ENCODE peak calls at places on chromosomes 16 and 17, in seven cellular contexts. One of them, this sample, is unnamed.

GRCh38 chr16:9836118-9836736 is 346.0 kb downstream of the GRIN2A start:
- DNase-seq in stimulated activated CD4-positive, alpha-beta T cell treated with anti-CD3 and anti-CD28 coated beads, Interleukin-12 subunit alpha, Interleukin-12 subunit beta, amount 100 ng/mL, for 4 hours: no peak
- DNase-seq in NCI-H748 treated with DMSO at 0.1 percent for 48 hours: no peak
- DNase-seq in activated T-helper 1 cell treated with anti-CD3 and anti-CD28 coated beads, Interleukin-2, amount 50 U/mL, for 16 hours: no peak
- DNase-seq in activated naive CD4-positive, alpha-beta T cell treated with Interleukin-2 at 50 U/mL for 16 hours: no peak
- DNase-seq in AML-193: peak
- DNase-seq in brain microvascular endothelial cell: peak
- DNase-seq in this sample: no peak

GRCh38 chr16:67150833-67151396 is at the start of gene B3GNT9:
- DNase-seq in activated T-helper 1 cell treated with anti-CD3 and anti-CD28 coated beads, Interleukin-2, amount 50 U/mL, for 16 hours: no peak
- DNase-seq in NCI-H748 treated with DMSO at 0.1 percent for 48 hours: no peak
- DNase-seq in stimulated activated CD4-positive, alpha-beta T cell treated with anti-CD3 and anti-CD28 coated beads, Interleukin-12 subunit alpha, Interleukin-12 subunit beta, amount 100 ng/mL, for 4 hours: no peak
- DNase-seq in brain microvascular endothelial cell: peak
- DNase-seq in AML-193: no peak
- DNase-seq in activated naive CD4-positive, alpha-beta T cell treated with Interleukin-2 at 50 U/mL for 16 hours: peak
- DNase-seq in this sample: no peak

GRCh38 chr16:22614271-22614947 is 103.7 kb downstream of the NPIPB5 start:
- DNase-seq in stimulated activated CD4-positive, alpha-beta T cell treated with anti-CD3 and anti-CD28 coated beads, Interleukin-12 subunit alpha, Interleukin-12 subunit beta, amount 100 ng/mL, for 4 hours: no peak
- DNase-seq in NCI-H748 treated with DMSO at 0.1 percent for 48 hours: no peak
- DNase-seq in brain microvascular endothelial cell: peak
- DNase-seq in activated naive CD4-positive, alpha-beta T cell treated with Interleukin-2 at 50 U/mL for 16 hours: no peak
- DNase-seq in activated T-helper 1 cell treated with anti-CD3 and anti-CD28 coated beads, Interleukin-2, amount 50 U/mL, for 16 hours: no peak
- DNase-seq in AML-193: no peak
- DNase-seq in this sample: no peak

GRCh38 chr17:16936536-16937310 is 35.2 kb downstream of the TNFRSF13B start:
- DNase-seq in AML-193: no peak
- DNase-seq in activated naive CD4-positive, alpha-beta T cell treated with Interleukin-2 at 50 U/mL for 16 hours: no peak
- DNase-seq in NCI-H748 treated with DMSO at 0.1 percent for 48 hours: no peak
- DNase-seq in stimulated activated CD4-positive, alpha-beta T cell treated with anti-CD3 and anti-CD28 coated beads, Interleukin-12 subunit alpha, Interleukin-12 subunit beta, amount 100 ng/mL, for 4 hours: no peak
- DNase-seq in brain microvascular endothelial cell: no peak
- DNase-seq in activated T-helper 1 cell treated with anti-CD3 and anti-CD28 coated beads, Interleukin-2, amount 50 U/mL, for 16 hours: no peak
- DNase-seq in this sample: no peak

GRCh38 chr17:81076097-81076754 is 41.3 kb downstream of the BAIAP2 start:
- DNase-seq in brain microvascular endothelial cell: no peak
- DNase-seq in NCI-H748 treated with DMSO at 0.1 percent for 48 hours: no peak
- DNase-seq in AML-193: no peak
- DNase-seq in stimulated activated CD4-positive, alpha-beta T cell treated with anti-CD3 and anti-CD28 coated beads, Interleukin-12 subunit alpha, Interleukin-12 subunit beta, amount 100 ng/mL, for 4 hours: no peak
- DNase-seq in activated T-helper 1 cell treated with anti-CD3 and anti-CD28 coated beads, Interleukin-2, amount 50 U/mL, for 16 hours: no peak
- DNase-seq in activated naive CD4-positive, alpha-beta T cell treated with Interleukin-2 at 50 U/mL for 16 hours: no peak
- DNase-seq in this sample: no peak

GRCh38 chr16:21283521-21284289 is 5.6 kb upstream of the CRYM start:
- DNase-seq in activated naive CD4-positive, alpha-beta T cell treated with Interleukin-2 at 50 U/mL for 16 hours: no peak
- DNase-seq in NCI-H748 treated with DMSO at 0.1 percent for 48 hours: peak
- DNase-seq in activated T-helper 1 cell treated with anti-CD3 and anti-CD28 coated beads, Interleukin-2, amount 50 U/mL, for 16 hours: no peak
- DNase-seq in stimulated activated CD4-positive, alpha-beta T cell treated with anti-CD3 and anti-CD28 coated beads, Interleukin-12 subunit alpha, Interleukin-12 subunit beta, amount 100 ng/mL, for 4 hours: no peak
- DNase-seq in brain microvascular endothelial cell: peak
- DNase-seq in AML-193: no peak
- DNase-seq in this sample: no peak

GRCh38 chr17:40909351-40909750 is 24.3 kb upstream of the KRT20 start:
- DNase-seq in NCI-H748 treated with DMSO at 0.1 percent for 48 hours: peak
- DNase-seq in AML-193: peak
- DNase-seq in activated naive CD4-positive, alpha-beta T cell treated with Interleukin-2 at 50 U/mL for 16 hours: peak
- DNase-seq in stimulated activated CD4-positive, alpha-beta T cell treated with anti-CD3 and anti-CD28 coated beads, Interleukin-12 subunit alpha, Interleukin-12 subunit beta, amount 100 ng/mL, for 4 hours: peak
- DNase-seq in brain microvascular endothelial cell: peak
- DNase-seq in activated T-helper 1 cell treated with anti-CD3 and anti-CD28 coated beads, Interleukin-2, amount 50 U/mL, for 16 hours: peak
- DNase-seq in this sample: peak

GRCh38 chr16:53754938-53755910 is 51.3 kb downstream of the FTO start:
- DNase-seq in AML-193: no peak
- DNase-seq in activated naive CD4-positive, alpha-beta T cell treated with Interleukin-2 at 50 U/mL for 16 hours: no peak
- DNase-seq in activated T-helper 1 cell treated with anti-CD3 and anti-CD28 coated beads, Interleukin-2, amount 50 U/mL, for 16 hours: no peak
- DNase-seq in brain microvascular endothelial cell: no peak
- DNase-seq in NCI-H748 treated with DMSO at 0.1 percent for 48 hours: peak
- DNase-seq in stimulated activated CD4-positive, alpha-beta T cell treated with anti-CD3 and anti-CD28 coated beads, Interleukin-12 subunit alpha, Interleukin-12 subunit beta, amount 100 ng/mL, for 4 hours: no peak
- DNase-seq in this sample: no peak

GRCh38 chr17:77456951-77457548 is 316.3 kb downstream of the SEC14L1 start:
- DNase-seq in NCI-H748 treated with DMSO at 0.1 percent for 48 hours: no peak
- DNase-seq in activated T-helper 1 cell treated with anti-CD3 and anti-CD28 coated beads, Interleukin-2, amount 50 U/mL, for 16 hours: no peak
- DNase-seq in activated naive CD4-positive, alpha-beta T cell treated with Interleukin-2 at 50 U/mL for 16 hours: no peak
- DNase-seq in brain microvascular endothelial cell: no peak
- DNase-seq in AML-193: no peak
- DNase-seq in stimulated activated CD4-positive, alpha-beta T cell treated with anti-CD3 and anti-CD28 coated beads, Interleukin-12 subunit alpha, Interleukin-12 subunit beta, amount 100 ng/mL, for 4 hours: no peak
- DNase-seq in this sample: no peak

GRCh38 chr17:75096082-75096625 is 8.4 kb downstream of the SLC16A5 start:
- DNase-seq in NCI-H748 treated with DMSO at 0.1 percent for 48 hours: no peak
- DNase-seq in stimulated activated CD4-positive, alpha-beta T cell treated with anti-CD3 and anti-CD28 coated beads, Interleukin-12 subunit alpha, Interleukin-12 subunit beta, amount 100 ng/mL, for 4 hours: no peak
- DNase-seq in AML-193: peak
- DNase-seq in brain microvascular endothelial cell: peak
- DNase-seq in activated T-helper 1 cell treated with anti-CD3 and anti-CD28 coated beads, Interleukin-2, amount 50 U/mL, for 16 hours: no peak
- DNase-seq in activated naive CD4-positive, alpha-beta T cell treated with Interleukin-2 at 50 U/mL for 16 hours: no peak
- DNase-seq in this sample: no peak

GRCh38 chr16:66935319-66936011 is at the start of gene CES2:
- DNase-seq in AML-193: no peak
- DNase-seq in stimulated activated CD4-positive, alpha-beta T cell treated with anti-CD3 and anti-CD28 coated beads, Interleukin-12 subunit alpha, Interleukin-12 subunit beta, amount 100 ng/mL, for 4 hours: no peak
- DNase-seq in NCI-H748 treated with DMSO at 0.1 percent for 48 hours: no peak
- DNase-seq in activated T-helper 1 cell treated with anti-CD3 and anti-CD28 coated beads, Interleukin-2, amount 50 U/mL, for 16 hours: no peak
- DNase-seq in activated naive CD4-positive, alpha-beta T cell treated with Interleukin-2 at 50 U/mL for 16 hours: no peak
- DNase-seq in brain microvascular endothelial cell: no peak
- DNase-seq in this sample: no peak

GRCh38 chr17:74502866-74503265 is 28.4 kb downstream of the CD300LB start:
- DNase-seq in activated T-helper 1 cell treated with anti-CD3 and anti-CD28 coated beads, Interleukin-2, amount 50 U/mL, for 16 hours: no peak
- DNase-seq in AML-193: no peak
- DNase-seq in brain microvascular endothelial cell: no peak
- DNase-seq in NCI-H748 treated with DMSO at 0.1 percent for 48 hours: no peak
- DNase-seq in activated naive CD4-positive, alpha-beta T cell treated with Interleukin-2 at 50 U/mL for 16 hours: no peak
- DNase-seq in stimulated activated CD4-positive, alpha-beta T cell treated with anti-CD3 and anti-CD28 coated beads, Interleukin-12 subunit alpha, Interleukin-12 subunit beta, amount 100 ng/mL, for 4 hours: no peak
- DNase-seq in this sample: no peak

GRCh38 chr17:4858880-4859260 is 25.7 kb downstream of the MINK1 start:
- DNase-seq in activated naive CD4-positive, alpha-beta T cell treated with Interleukin-2 at 50 U/mL for 16 hours: no peak
- DNase-seq in AML-193: no peak
- DNase-seq in activated T-helper 1 cell treated with anti-CD3 and anti-CD28 coated beads, Interleukin-2, amount 50 U/mL, for 16 hours: no peak
- DNase-seq in brain microvascular endothelial cell: no peak
- DNase-seq in NCI-H748 treated with DMSO at 0.1 percent for 48 hours: no peak
- DNase-seq in stimulated activated CD4-positive, alpha-beta T cell treated with anti-CD3 and anti-CD28 coated beads, Interleukin-12 subunit alpha, Interleukin-12 subunit beta, amount 100 ng/mL, for 4 hours: no peak
- DNase-seq in this sample: no peak

GRCh38 chr17:3986939-3987335 is 22.7 kb upstream of the ATP2A3 start:
- DNase-seq in stimulated activated CD4-positive, alpha-beta T cell treated with anti-CD3 and anti-CD28 coated beads, Interleukin-12 subunit alpha, Interleukin-12 subunit beta, amount 100 ng/mL, for 4 hours: no peak
- DNase-seq in NCI-H748 treated with DMSO at 0.1 percent for 48 hours: no peak
- DNase-seq in AML-193: no peak
- DNase-seq in brain microvascular endothelial cell: no peak
- DNase-seq in activated naive CD4-positive, alpha-beta T cell treated with Interleukin-2 at 50 U/mL for 16 hours: no peak
- DNase-seq in activated T-helper 1 cell treated with anti-CD3 and anti-CD28 coated beads, Interleukin-2, amount 50 U/mL, for 16 hours: no peak
- DNase-seq in this sample: no peak

GRCh38 chr17:52143536-52143935 is 15.0 kb downstream of the CA10 start:
- DNase-seq in brain microvascular endothelial cell: no peak
- DNase-seq in AML-193: no peak
- DNase-seq in activated T-helper 1 cell treated with anti-CD3 and anti-CD28 coated beads, Interleukin-2, amount 50 U/mL, for 16 hours: no peak
- DNase-seq in stimulated activated CD4-positive, alpha-beta T cell treated with anti-CD3 and anti-CD28 coated beads, Interleukin-12 subunit alpha, Interleukin-12 subunit beta, amount 100 ng/mL, for 4 hours: no peak
- DNase-seq in NCI-H748 treated with DMSO at 0.1 percent for 48 hours: no peak
- DNase-seq in activated naive CD4-positive, alpha-beta T cell treated with Interleukin-2 at 50 U/mL for 16 hours: no peak
- DNase-seq in this sample: no peak

GRCh38 chr17:66965801-66966528 is 1.5 kb downstream of the CACNG4 start:
- DNase-seq in NCI-H748 treated with DMSO at 0.1 percent for 48 hours: no peak
- DNase-seq in stimulated activated CD4-positive, alpha-beta T cell treated with anti-CD3 and anti-CD28 coated beads, Interleukin-12 subunit alpha, Interleukin-12 subunit beta, amount 100 ng/mL, for 4 hours: no peak
- DNase-seq in activated naive CD4-positive, alpha-beta T cell treated with Interleukin-2 at 50 U/mL for 16 hours: no peak
- DNase-seq in AML-193: no peak
- DNase-seq in brain microvascular endothelial cell: no peak
- DNase-seq in activated T-helper 1 cell treated with anti-CD3 and anti-CD28 coated beads, Interleukin-2, amount 50 U/mL, for 16 hours: no peak
- DNase-seq in this sample: no peak

GRCh38 chr17:49925916-49926315 is 43.1 kb upstream of the DLX4 start:
- DNase-seq in activated naive CD4-positive, alpha-beta T cell treated with Interleukin-2 at 50 U/mL for 16 hours: no peak
- DNase-seq in AML-193: no peak
- DNase-seq in activated T-helper 1 cell treated with anti-CD3 and anti-CD28 coated beads, Interleukin-2, amount 50 U/mL, for 16 hours: no peak
- DNase-seq in NCI-H748 treated with DMSO at 0.1 percent for 48 hours: no peak
- DNase-seq in stimulated activated CD4-positive, alpha-beta T cell treated with anti-CD3 and anti-CD28 coated beads, Interleukin-12 subunit alpha, Interleukin-12 subunit beta, amount 100 ng/mL, for 4 hours: no peak
- DNase-seq in brain microvascular endothelial cell: no peak
- DNase-seq in this sample: no peak

GRCh38 chr17:69802045-69802740 is 272.8 kb upstream of the KCNJ16 start:
- DNase-seq in activated naive CD4-positive, alpha-beta T cell treated with Interleukin-2 at 50 U/mL for 16 hours: no peak
- DNase-seq in NCI-H748 treated with DMSO at 0.1 percent for 48 hours: no peak
- DNase-seq in AML-193: no peak
- DNase-seq in activated T-helper 1 cell treated with anti-CD3 and anti-CD28 coated beads, Interleukin-2, amount 50 U/mL, for 16 hours: no peak
- DNase-seq in brain microvascular endothelial cell: no peak
- DNase-seq in stimulated activated CD4-positive, alpha-beta T cell treated with anti-CD3 and anti-CD28 coated beads, Interleukin-12 subunit alpha, Interleukin-12 subunit beta, amount 100 ng/mL, for 4 hours: no peak
- DNase-seq in this sample: no peak

GRCh38 chr17:82980632-82981031 is 98.8 kb upstream of the METRNL start:
- DNase-seq in activated naive CD4-positive, alpha-beta T cell treated with Interleukin-2 at 50 U/mL for 16 hours: no peak
- DNase-seq in NCI-H748 treated with DMSO at 0.1 percent for 48 hours: no peak
- DNase-seq in AML-193: no peak
- DNase-seq in brain microvascular endothelial cell: no peak
- DNase-seq in stimulated activated CD4-positive, alpha-beta T cell treated with anti-CD3 and anti-CD28 coated beads, Interleukin-12 subunit alpha, Interleukin-12 subunit beta, amount 100 ng/mL, for 4 hours: no peak
- DNase-seq in activated T-helper 1 cell treated with anti-CD3 and anti-CD28 coated beads, Interleukin-2, amount 50 U/mL, for 16 hours: no peak
- DNase-seq in this sample: no peak

GRCh38 chr16:79168321-79168720 is 432.2 kb downstream of the MAF start:
- DNase-seq in activated naive CD4-positive, alpha-beta T cell treated with Interleukin-2 at 50 U/mL for 16 hours: no peak
- DNase-seq in NCI-H748 treated with DMSO at 0.1 percent for 48 hours: no peak
- DNase-seq in AML-193: no peak
- DNase-seq in brain microvascular endothelial cell: no peak
- DNase-seq in activated T-helper 1 cell treated with anti-CD3 and anti-CD28 coated beads, Interleukin-2, amount 50 U/mL, for 16 hours: no peak
- DNase-seq in stimulated activated CD4-positive, alpha-beta T cell treated with anti-CD3 and anti-CD28 coated beads, Interleukin-12 subunit alpha, Interleukin-12 subunit beta, amount 100 ng/mL, for 4 hours: no peak
- DNase-seq in this sample: no peak

GRCh38 chr16:46832757-46833464 is 1.9 kb upstream of the C16orf87 start:
- DNase-seq in activated naive CD4-positive, alpha-beta T cell treated with Interleukin-2 at 50 U/mL for 16 hours: no peak
- DNase-seq in NCI-H748 treated with DMSO at 0.1 percent for 48 hours: no peak
- DNase-seq in stimulated activated CD4-positive, alpha-beta T cell treated with anti-CD3 and anti-CD28 coated beads, Interleukin-12 subunit alpha, Interleukin-12 subunit beta, amount 100 ng/mL, for 4 hours: no peak
- DNase-seq in brain microvascular endothelial cell: no peak
- DNase-seq in activated T-helper 1 cell treated with anti-CD3 and anti-CD28 coated beads, Interleukin-2, amount 50 U/mL, for 16 hours: no peak
- DNase-seq in AML-193: no peak
- DNase-seq in this sample: no peak

GRCh38 chr17:77821114-77821513 is 137.4 kb upstream of the TNRC6C start:
- DNase-seq in activated T-helper 1 cell treated with anti-CD3 and anti-CD28 coated beads, Interleukin-2, amount 50 U/mL, for 16 hours: no peak
- DNase-seq in AML-193: no peak
- DNase-seq in NCI-H748 treated with DMSO at 0.1 percent for 48 hours: no peak
- DNase-seq in brain microvascular endothelial cell: no peak
- DNase-seq in activated naive CD4-positive, alpha-beta T cell treated with Interleukin-2 at 50 U/mL for 16 hours: no peak
- DNase-seq in stimulated activated CD4-positive, alpha-beta T cell treated with anti-CD3 and anti-CD28 coated beads, Interleukin-12 subunit alpha, Interleukin-12 subunit beta, amount 100 ng/mL, for 4 hours: no peak
- DNase-seq in this sample: no peak

GRCh38 chr17:34665803-34666763 is 86.7 kb downstream of the TMEM132E start:
- DNase-seq in AML-193: no peak
- DNase-seq in stimulated activated CD4-positive, alpha-beta T cell treated with anti-CD3 and anti-CD28 coated beads, Interleukin-12 subunit alpha, Interleukin-12 subunit beta, amount 100 ng/mL, for 4 hours: no peak
- DNase-seq in activated T-helper 1 cell treated with anti-CD3 and anti-CD28 coated beads, Interleukin-2, amount 50 U/mL, for 16 hours: no peak
- DNase-seq in activated naive CD4-positive, alpha-beta T cell treated with Interleukin-2 at 50 U/mL for 16 hours: no peak
- DNase-seq in brain microvascular endothelial cell: no peak
- DNase-seq in NCI-H748 treated with DMSO at 0.1 percent for 48 hours: no peak
- DNase-seq in this sample: no peak

GRCh38 chr16:89897204-89897603 is 21.5 kb upstream of the MC1R start:
- DNase-seq in activated naive CD4-positive, alpha-beta T cell treated with Interleukin-2 at 50 U/mL for 16 hours: no peak
- DNase-seq in activated T-helper 1 cell treated with anti-CD3 and anti-CD28 coated beads, Interleukin-2, amount 50 U/mL, for 16 hours: no peak
- DNase-seq in AML-193: no peak
- DNase-seq in NCI-H748 treated with DMSO at 0.1 percent for 48 hours: no peak
- DNase-seq in brain microvascular endothelial cell: no peak
- DNase-seq in stimulated activated CD4-positive, alpha-beta T cell treated with anti-CD3 and anti-CD28 coated beads, Interleukin-12 subunit alpha, Interleukin-12 subunit beta, amount 100 ng/mL, for 4 hours: no peak
- DNase-seq in this sample: no peak

GRCh38 chr17:80308672-80309517 is 48.2 kb downstream of the RNF213 start:
- DNase-seq in brain microvascular endothelial cell: no peak
- DNase-seq in NCI-H748 treated with DMSO at 0.1 percent for 48 hours: no peak
- DNase-seq in stimulated activated CD4-positive, alpha-beta T cell treated with anti-CD3 and anti-CD28 coated beads, Interleukin-12 subunit alpha, Interleukin-12 subunit beta, amount 100 ng/mL, for 4 hours: no peak
- DNase-seq in activated T-helper 1 cell treated with anti-CD3 and anti-CD28 coated beads, Interleukin-2, amount 50 U/mL, for 16 hours: no peak
- DNase-seq in activated naive CD4-positive, alpha-beta T cell treated with Interleukin-2 at 50 U/mL for 16 hours: no peak
- DNase-seq in AML-193: no peak
- DNase-seq in this sample: no peak

GRCh38 chr17:56834380-56835258 is 668 bp downstream of the DGKE start:
- DNase-seq in AML-193: no peak
- DNase-seq in brain microvascular endothelial cell: no peak
- DNase-seq in activated naive CD4-positive, alpha-beta T cell treated with Interleukin-2 at 50 U/mL for 16 hours: peak
- DNase-seq in stimulated activated CD4-positive, alpha-beta T cell treated with anti-CD3 and anti-CD28 coated beads, Interleukin-12 subunit alpha, Interleukin-12 subunit beta, amount 100 ng/mL, for 4 hours: peak
- DNase-seq in activated T-helper 1 cell treated with anti-CD3 and anti-CD28 coated beads, Interleukin-2, amount 50 U/mL, for 16 hours: peak
- DNase-seq in NCI-H748 treated with DMSO at 0.1 percent for 48 hours: peak
- DNase-seq in this sample: peak

GRCh38 chr17:31561469-31562412 is 170.3 kb downstream of the RAB11FIP4 start:
- DNase-seq in activated naive CD4-positive, alpha-beta T cell treated with Interleukin-2 at 50 U/mL for 16 hours: no peak
- DNase-seq in brain microvascular endothelial cell: no peak
- DNase-seq in stimulated activated CD4-positive, alpha-beta T cell treated with anti-CD3 and anti-CD28 coated beads, Interleukin-12 subunit alpha, Interleukin-12 subunit beta, amount 100 ng/mL, for 4 hours: no peak
- DNase-seq in activated T-helper 1 cell treated with anti-CD3 and anti-CD28 coated beads, Interleukin-2, amount 50 U/mL, for 16 hours: no peak
- DNase-seq in NCI-H748 treated with DMSO at 0.1 percent for 48 hours: no peak
- DNase-seq in AML-193: no peak
- DNase-seq in this sample: no peak

GRCh38 chr17:2054740-2055493 is at the start of gene HIC1:
- DNase-seq in activated naive CD4-positive, alpha-beta T cell treated with Interleukin-2 at 50 U/mL for 16 hours: peak
- DNase-seq in AML-193: peak
- DNase-seq in NCI-H748 treated with DMSO at 0.1 percent for 48 hours: peak
- DNase-seq in stimulated activated CD4-positive, alpha-beta T cell treated with anti-CD3 and anti-CD28 coated beads, Interleukin-12 subunit alpha, Interleukin-12 subunit beta, amount 100 ng/mL, for 4 hours: peak
- DNase-seq in activated T-helper 1 cell treated with anti-CD3 and anti-CD28 coated beads, Interleukin-2, amount 50 U/mL, for 16 hours: peak
- DNase-seq in brain microvascular endothelial cell: no peak
- DNase-seq in this sample: peak

GRCh38 chr16:57711-58110 is 4.1 kb downstream of the SNRNP25 start:
- DNase-seq in activated T-helper 1 cell treated with anti-CD3 and anti-CD28 coated beads, Interleukin-2, amount 50 U/mL, for 16 hours: no peak
- DNase-seq in AML-193: no peak
- DNase-seq in stimulated activated CD4-positive, alpha-beta T cell treated with anti-CD3 and anti-CD28 coated beads, Interleukin-12 subunit alpha, Interleukin-12 subunit beta, amount 100 ng/mL, for 4 hours: no peak
- DNase-seq in activated naive CD4-positive, alpha-beta T cell treated with Interleukin-2 at 50 U/mL for 16 hours: no peak
- DNase-seq in brain microvascular endothelial cell: no peak
- DNase-seq in NCI-H748 treated with DMSO at 0.1 percent for 48 hours: no peak
- DNase-seq in this sample: no peak

GRCh38 chr17:39599006-39599664 is 8.6 kb downstream of the NEUROD2 start:
- DNase-seq in stimulated activated CD4-positive, alpha-beta T cell treated with anti-CD3 and anti-CD28 coated beads, Interleukin-12 subunit alpha, Interleukin-12 subunit beta, amount 100 ng/mL, for 4 hours: no peak
- DNase-seq in activated T-helper 1 cell treated with anti-CD3 and anti-CD28 coated beads, Interleukin-2, amount 50 U/mL, for 16 hours: no peak
- DNase-seq in activated naive CD4-positive, alpha-beta T cell treated with Interleukin-2 at 50 U/mL for 16 hours: no peak
- DNase-seq in AML-193: no peak
- DNase-seq in NCI-H748 treated with DMSO at 0.1 percent for 48 hours: no peak
- DNase-seq in brain microvascular endothelial cell: no peak
- DNase-seq in this sample: no peak

GRCh38 chr16:15874745-15875314 is 13.6 kb downstream of the CEP20 start:
- DNase-seq in AML-193: no peak
- DNase-seq in activated naive CD4-positive, alpha-beta T cell treated with Interleukin-2 at 50 U/mL for 16 hours: peak
- DNase-seq in stimulated activated CD4-positive, alpha-beta T cell treated with anti-CD3 and anti-CD28 coated beads, Interleukin-12 subunit alpha, Interleukin-12 subunit beta, amount 100 ng/mL, for 4 hours: no peak
- DNase-seq in brain microvascular endothelial cell: peak
- DNase-seq in activated T-helper 1 cell treated with anti-CD3 and anti-CD28 coated beads, Interleukin-2, amount 50 U/mL, for 16 hours: no peak
- DNase-seq in NCI-H748 treated with DMSO at 0.1 percent for 48 hours: no peak
- DNase-seq in this sample: no peak

This sample was measured in activated T-helper 9 cell treated with anti-CD3 and anti-CD28 coated beads, Interleukin-2, amount 50 U/mL, for 16 hours.